ENCODE peak calls at places on chromosomes 4 and X, in four cellular contexts. X, R, O and P are unnamed samples.

GRCh38 chr4:11700751-11701226 is 272.1 kb upstream of the HS3ST1 start:
- DNase-seq in O (no peak), R (no peak), X (no peak), P (no peak)

GRCh38 chr4:80172203-80172602 is 25.1 kb upstream of the PRDM8 start:
- DNase-seq in R (no peak), O (no peak), X (no peak), P (no peak)

GRCh38 chrX:3501833-3502535 is 155.5 kb upstream of the MXRA5 start:
- DNase-seq in X (no peak), O (no peak), R (no peak), P (no peak)

GRCh38 chr4:48081196-48081595 is 52.9 kb downstream of the TXK start:
- DNase-seq in X (no peak), R (no peak), O (no peak), P (no peak)

GRCh38 chr4:11483076-11483475 is 54.4 kb upstream of the HS3ST1 start:
- DNase-seq in O (no peak), R (no peak), X (no peak), P (no peak)

GRCh38 chr4:26871611-26872010 is 11.0 kb downstream of the STIM2 start:
- DNase-seq in X (no peak), R (no peak), O (no peak), P (no peak)

GRCh38 chrX:45198301-45198700 is 2.4 kb downstream of the DIPK2B start:
- DNase-seq in O (no peak), R (no peak), X (no peak), P (no peak)

GRCh38 chrX:41412261-41413167 is 34.6 kb upstream of the NYX start:
- DNase-seq in O (peak), X (no peak), R (peak), P (no peak)

GRCh38 chrX:56429581-56429980 is 133.8 kb upstream of the UBQLN2 start:
- DNase-seq in R (no peak), X (no peak), O (no peak), P (peak)

GRCh38 chr4:47926667-47927258 is 12.4 kb upstream of the NFXL1 start:
- DNase-seq in O (peak), R (peak), X (no peak), P (peak)

GRCh38 chr4:15855804-15856475 is 77.8 kb downstream of the CD38 start:
- DNase-seq in R (no peak), O (no peak), X (no peak), P (no peak)

GRCh38 chrX:24702362-24703184 is 8.9 kb downstream of the POLA1 start:
- DNase-seq in X (peak), R (no peak), O (no peak), P (no peak)

GRCh38 chr4:186904104-186904503 is 180.4 kb upstream of the FAT1 start:
- DNase-seq in X (no peak), O (peak), R (no peak), P (no peak)

GRCh38 chrX:68832516-68833447 is 4.0 kb downstream of the EFNB1 start:
- DNase-seq in R (no peak), X (no peak), O (no peak), P (no peak)

GRCh38 chr4:42404001-42404400 is 6.7 kb downstream of the SHISA3 start:
- DNase-seq in R (no peak), X (no peak), O (no peak), P (peak)

GRCh38 chr4:113445286-113445685 is 316.3 kb downstream of the CAMK2D start:
- DNase-seq in R (no peak), X (no peak), O (no peak), P (no peak)

GRCh38 chr4:39312821-39313220 is 53.3 kb downstream of the RFC1 start:
- DNase-seq in X (no peak), R (no peak), O (no peak), P (no peak)

GRCh38 chr4:20313237-20314030 is 61.7 kb downstream of the SLIT2 start:
- DNase-seq in R (peak), X (peak), O (peak), P (peak)

GRCh38 chrX:136130931-136131843 is 16.1 kb upstream of the FHL1 start:
- DNase-seq in O (peak), R (peak), X (no peak), P (no peak)

GRCh38 chrX:15142084-15142715 is 127.7 kb downstream of the ASB9 start:
- DNase-seq in X (no peak), R (no peak), O (peak), P (no peak)

GRCh38 chr4:89196056-89196674 is 84.8 kb downstream of the TIGD2 start:
- DNase-seq in X (no peak), O (no peak), R (peak), P (no peak)

GRCh38 chr4:61336488-61336887 is 136.4 kb downstream of the ADGRL3 start:
- DNase-seq in X (no peak), O (no peak), R (no peak), P (no peak)

GRCh38 chr4:95158045-95158444 is 390.7 kb downstream of the UNC5C start:
- DNase-seq in X (no peak), R (no peak), O (no peak), P (no peak)

GRCh38 chr4:95155759-95156451 is 392.9 kb downstream of the UNC5C start:
- DNase-seq in X (no peak), O (peak), R (peak), P (no peak)

GRCh38 chr4:95156452-95156765 is 392.4 kb downstream of the UNC5C start:
- DNase-seq in X (no peak), R (no peak), O (no peak), P (no peak)

GRCh38 chr4:95151255-95151654 is 393.5 kb downstream of the BMPR1B start:
- DNase-seq in R (no peak), O (no peak), X (no peak), P (no peak)

DNA sequence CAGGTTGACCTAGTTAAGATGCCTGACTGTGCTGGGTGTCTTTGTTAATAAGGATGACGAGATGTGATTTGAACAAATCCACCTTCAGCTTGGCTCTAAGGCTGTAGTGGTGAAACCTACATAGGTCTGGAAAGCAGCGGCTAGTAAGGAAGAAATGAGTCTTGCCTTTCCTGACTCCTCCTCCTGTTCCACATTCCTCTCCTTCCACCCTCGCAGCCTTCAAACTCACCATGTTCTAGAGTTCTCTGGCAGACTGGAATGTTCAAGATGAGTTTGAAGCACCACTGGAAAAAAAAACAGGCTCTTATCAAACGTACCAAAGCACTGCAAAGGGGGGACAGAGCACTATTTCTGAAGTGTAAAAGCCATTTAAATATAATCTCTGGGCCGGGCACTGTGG is 395.4 kb downstream of the BMPR1B start:
- DNase-seq in O (no peak), R (no peak), X (no peak), P (no peak)
- TF ChIP-seq ATF2 in O (no peak), R (no peak), X (no peak), P (no peak)

GRCh38 chr4:139470295-139470694 is 16.4 kb downstream of the RAB33B start:
- DNase-seq in R (no peak), X (no peak), O (no peak), P (no peak)
- TF ChIP-seq TCF7 in R (no peak), X (no peak), O (no peak), P (no peak)

DNA sequence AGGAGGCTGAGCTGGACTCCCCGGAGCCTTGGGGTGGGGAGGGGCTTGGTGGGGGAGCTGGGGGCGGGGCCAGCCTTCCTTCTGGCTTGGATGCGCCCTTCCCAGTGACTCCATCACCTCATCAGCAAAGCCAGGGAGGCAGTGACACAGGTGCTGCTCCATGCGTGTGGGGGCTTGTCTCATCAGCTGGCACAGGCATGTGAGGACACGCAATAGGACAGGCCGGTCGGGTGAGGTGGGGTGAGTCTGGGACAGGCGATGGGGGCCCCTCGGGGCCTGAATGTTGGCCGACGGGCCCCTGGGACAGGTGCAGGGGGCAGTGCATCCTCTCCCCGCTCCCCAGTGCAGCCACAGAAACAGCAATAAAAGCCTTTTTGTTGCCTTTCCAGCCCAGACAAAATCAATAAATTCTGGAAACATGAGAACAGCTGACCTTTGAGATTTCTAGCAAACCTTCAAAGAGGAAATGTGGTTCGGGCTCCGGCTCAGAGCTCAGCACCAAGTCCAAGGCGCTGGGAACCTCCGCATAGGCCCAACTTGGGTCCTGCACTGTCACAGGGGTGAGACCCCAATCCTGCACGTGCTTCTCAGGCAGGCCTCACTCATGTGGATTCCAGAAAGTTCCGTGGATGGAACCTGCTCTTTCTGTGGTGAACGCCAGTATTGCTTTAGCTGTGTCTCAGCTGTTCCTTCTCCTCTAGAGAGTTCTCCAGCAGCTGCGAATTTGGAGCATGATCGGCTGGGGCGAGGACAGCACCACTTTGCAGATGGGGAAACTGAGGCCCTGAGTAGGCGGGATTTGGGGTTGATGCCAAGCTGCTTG is 18.5 kb downstream of the ADRA2C start:
- DNase-seq in X (no peak), R (no peak), O (peak), P (no peak)
- TF ChIP-seq ATF2 in X (no peak), R (no peak), O (peak), P (no peak)

GRCh38 chr4:128241425-128241913 is 46.1 kb downstream of the PGRMC2 start:
- DNase-seq in R (no peak), O (peak), X (no peak), P (no peak)
- TF ChIP-seq TCF7 in R (no peak), O (no peak), X (no peak), P (no peak)

GRCh38 chr4:122000849-122001248 is 49.0 kb upstream of the TRPC3 start:
- DNase-seq in R (no peak), X (no peak), O (no peak), P (no peak)
- TF ChIP-seq ATF2 in R (no peak), X (no peak), O (no peak), P (no peak)